ENCODE peak calls at places on chromosome 18, in seven cellular contexts. Y is neuronal stem cell; S is NCI-H2107; C is EL; O is stimulated activated naive B cell treated with anti-CD40 and anti-IgM and Interleukin-4, amounts not matched to agents 10 μg/mL and 1 μg/mL and 100 μg/mL, for 72 hours; J is BJ; F is HepG2. H is an unnamed sample.

GRCh38 chr18:11927497-11927896 is 19.4 kb upstream of the MPPE1 start:
- DNase-seq in Y (no peak), S (no peak), C (no peak), O (no peak), J (no peak), F (no peak), H (no peak)

GRCh38 chr18:49560277-49561126 is 1.4 kb upstream of the LIPG start:
- DNase-seq in Y (no peak), S (peak), C (peak), O (no peak), J (no peak), F (no peak), H (no peak)

GRCh38 chr18:43079422-43079821 is 36.1 kb downstream of the RIT2 start:
- DNase-seq in Y (no peak), S (no peak), C (no peak), O (no peak), J (no peak), F (no peak), H (no peak)

GRCh38 chr18:9319333-9319732 is 15.2 kb upstream of the TWSG1 start:
- DNase-seq in Y (no peak), S (no peak), C (peak), O (no peak), J (peak), F (no peak), H (peak)

GRCh38 chr18:43161528-43161927 is 46.0 kb upstream of the RIT2 start:
- DNase-seq in Y (no peak), S (no peak), C (no peak), O (no peak), J (no peak), F (no peak), H (no peak)

GRCh38 chr18:26386002-26386401 is 159.8 kb downstream of the TAF4B start:
- DNase-seq in Y (no peak), S (no peak), C (peak), O (no peak), J (peak), F (peak), H (peak)

GRCh38 chr18:31583185-31583854 is 8.4 kb upstream of the TTR start:
- DNase-seq in Y (no peak), S (no peak), C (no peak), O (no peak), J (no peak), F (peak), H (no peak)

GRCh38 chr18:62988467-62988866 is 273.1 kb downstream of the PHLPP1 start:
- DNase-seq in Y (no peak), S (no peak), C (no peak), O (no peak), J (no peak), F (no peak), H (no peak)

GRCh38 chr18:10417679-10418078 is 36.8 kb upstream of the APCDD1 start:
- DNase-seq in Y (no peak), S (no peak), C (no peak), O (no peak), J (no peak), F (no peak), H (no peak)

GRCh38 chr18:41576643-41577042 is 378.4 kb upstream of the PIK3C3 start:
- DNase-seq in Y (peak), S (no peak), C (no peak), O (no peak), J (no peak), F (no peak), H (no peak)

GRCh38 chr18:500230-500555 is 308 bp downstream of the COLEC12 start:
- DNase-seq in Y (peak), S (no peak), C (no peak), O (no peak), J (no peak), F (no peak), H (no peak)

GRCh38 chr18:5630766-5631413 is 87.1 kb upstream of the EPB41L3 start:
- DNase-seq in Y (no peak), S (no peak), C (no peak), O (no peak), J (no peak), F (no peak), H (peak)

GRCh38 chr18:22378672-22379282 is 38.9 kb downstream of the CTAGE1 start:
- DNase-seq in Y (no peak), S (no peak), C (peak), O (no peak), J (no peak), F (peak), H (peak)

GRCh38 chr18:67896471-67896870 is 380.0 kb upstream of the DSEL start:
- DNase-seq in Y (no peak), S (no peak), C (no peak), O (no peak), J (no peak), F (no peak), H (no peak)

GRCh38 chr18:23143059-23143831 is 8.0 kb downstream of the CABLES1 start:
- DNase-seq in Y (no peak), S (no peak), C (no peak), O (no peak), J (no peak), F (no peak), H (peak)

GRCh38 chr18:50310080-50310479 is 22.6 kb upstream of the CXXC1 start:
- DNase-seq in Y (no peak), S (no peak), C (no peak), O (no peak), J (no peak), F (no peak), H (no peak)

GRCh38 chr18:75106746-75107145 is 102.2 kb downstream of the PTGR3 start:
- DNase-seq in Y (no peak), S (no peak), C (no peak), O (no peak), J (no peak), F (no peak), H (no peak)

GRCh38 chr18:21739604-21740473 is 753 bp upstream of the MIB1 start:
- DNase-seq in Y (no peak), S (no peak), C (no peak), O (no peak), J (no peak), F (no peak), H (no peak)

GRCh38 chr18:8426401-8426800 is 182.8 kb upstream of the RAB12 start:
- DNase-seq in Y (no peak), S (no peak), C (no peak), O (no peak), J (no peak), F (peak), H (no peak)

GRCh38 chr18:11741505-11742145 is 52.6 kb downstream of the GNAL start:
- DNase-seq in Y (no peak), S (no peak), C (peak), O (no peak), J (no peak), F (peak), H (peak)

GRCh38 chr18:7575465-7576026 is 8.4 kb downstream of the PTPRM start:
- DNase-seq in Y (no peak), S (no peak), C (peak), O (no peak), J (no peak), F (no peak), H (peak)

GRCh38 chr18:67788784-67789545 is 272.4 kb upstream of the DSEL start:
- DNase-seq in Y (no peak), S (no peak), C (no peak), O (no peak), J (no peak), F (no peak), H (no peak)

GRCh38 chr18:72672364-72673151 is 128.4 kb upstream of the CBLN2 start:
- DNase-seq in Y (peak), S (peak), C (peak), O (no peak), J (no peak), F (peak), H (peak)

GRCh38 chr18:8040021-8040420 is 472.9 kb downstream of the PTPRM start:
- DNase-seq in Y (no peak), S (no peak), C (no peak), O (no peak), J (no peak), F (no peak), H (no peak)

GRCh38 chr18:2994603-2995432 is 18.1 kb downstream of the LPIN2 start:
- DNase-seq in Y (no peak), S (no peak), C (no peak), O (peak), J (no peak), F (no peak), H (no peak)

GRCh38 chr18:22427797-22428549 is 10.3 kb upstream of the CTAGE1 start:
- DNase-seq in Y (no peak), S (no peak), C (no peak), O (no peak), J (no peak), F (no peak), H (no peak)

GRCh38 chr18:159037-159652 is 788 bp downstream of the USP14 start:
- DNase-seq in Y (no peak), S (no peak), C (peak), O (no peak), J (no peak), F (peak), H (peak)

GRCh38 chr18:65091737-65092329 is 659.0 kb upstream of the CDH7 start:
- DNase-seq in Y (peak), S (peak), C (no peak), O (no peak), J (no peak), F (peak), H (peak)

GRCh38 chr18:11857177-11857887 is 6.1 kb downstream of the CHMP1B start:
- DNase-seq in Y (peak), S (no peak), C (peak), O (no peak), J (peak), F (peak), H (peak)

GRCh38 chr18:23779696-23780303 is 90.5 kb downstream of the LAMA3 start:
- DNase-seq in Y (no peak), S (no peak), C (peak), O (no peak), J (peak), F (peak), H (peak)

GRCh38 chr18:53153281-53153680 is 813.3 kb downstream of the DCC start:
- DNase-seq in Y (no peak), S (no peak), C (no peak), O (no peak), J (no peak), F (peak), H (peak)

GRCh38 chr18:32629990-32630389 is 142.8 kb downstream of the KLHL14 start:
- DNase-seq in Y (no peak), S (no peak), C (no peak), O (no peak), J (no peak), F (no peak), H (no peak)

H was measured in PC-3.